ENCODE peak calls at places on chromosomes 4 and X, in six cellular contexts. V is HepG2, I is A549, N is endothelial cell of umbilical vein, B is K562, P is GM12878. D is an unnamed sample.

GRCh38 chr4:96521046-96521536 is 681.2 kb downstream of the PDHA2 start:
- DNase-seq in B (no peak), I (no peak), N (no peak), V (no peak), P (no peak), D (no peak)

GRCh38 chr4:100208964-100209363 is 18.7 kb upstream of the DDIT4L start:
- DNase-seq in B (no peak), V (no peak), P (peak), N (no peak), I (no peak), D (no peak)

GRCh38 chr4:159925770-159926169 is 822.9 kb downstream of the RAPGEF2 start:
- DNase-seq in V (no peak), B (no peak), P (no peak), N (no peak), I (no peak), D (no peak)

GRCh38 chrX:101977091-101977490 is 45.3 kb upstream of the ZMAT1 start:
- DNase-seq in B (no peak), N (peak), V (no peak), P (no peak), I (no peak), D (no peak)

GRCh38 chr4:3267576-3268394 is 18.8 kb downstream of the MSANTD1 start:
- DNase-seq in V (no peak), B (no peak), N (no peak), I (no peak), P (no peak), D (no peak)

GRCh38 chr4:15562114-15562513 is 92.4 kb downstream of the CC2D2A start:
- DNase-seq in B (no peak), N (no peak), I (no peak), V (no peak), P (no peak), D (no peak)

GRCh38 chr4:89311433-89311832 is 3.8 kb upstream of the GPRIN3 start:
- DNase-seq in B (no peak), I (no peak), N (no peak), V (no peak), P (no peak), D (no peak)

GRCh38 chr4:52106701-52107100 is 55.6 kb downstream of the SPATA18 start:
- DNase-seq in I (no peak), P (no peak), N (no peak), B (no peak), V (no peak), D (no peak)

GRCh38 chr4:24595662-24596061 is 11.3 kb upstream of the DHX15 start:
- DNase-seq in V (peak), N (no peak), I (no peak), P (no peak), B (no peak), D (no peak)

GRCh38 chrX:132267392-132267791 is 48.1 kb upstream of the RAP2C start:
- DNase-seq in I (no peak), B (no peak), P (no peak), V (no peak), N (no peak), D (no peak)

GRCh38 chr4:34572026-34572425 is 1672.3 kb downstream of the ARAP2 start:
- DNase-seq in P (no peak), V (no peak), B (no peak), I (no peak), N (no peak), D (no peak)

GRCh38 chr4:19241845-19242244 is 1009.9 kb upstream of the SLIT2 start:
- DNase-seq in V (no peak), P (no peak), B (no peak), I (no peak), N (no peak), D (no peak)

GRCh38 chr4:186820371-186820990 is 96.8 kb upstream of the FAT1 start:
- DNase-seq in P (no peak), I (no peak), V (no peak), B (no peak), N (peak), D (no peak)

GRCh38 chrX:85907316-85907715 is 140.0 kb downstream of the CHM start:
- DNase-seq in B (no peak), N (no peak), V (no peak), I (no peak), P (no peak), D (no peak)

GRCh38 chrX:85903692-85904471 is 143.5 kb downstream of the CHM start:
- DNase-seq in N (no peak), B (no peak), V (no peak), I (no peak), P (no peak), D (no peak)

GRCh38 chrX:85906399-85906798 is 141.0 kb downstream of the CHM start:
- DNase-seq in I (no peak), V (peak), B (no peak), N (no peak), P (no peak), D (no peak)

GRCh38 chrX:85905851-85906250 is 141.5 kb downstream of the CHM start:
- DNase-seq in I (no peak), P (no peak), B (no peak), V (no peak), N (no peak), D (no peak)
- TF ChIP-seq MAX in I (no peak), P (no peak), B (no peak), V (no peak), N (no peak), D (no peak)

GRCh38 chr4:70996014-70996353 is 2.5 kb downstream of the DCK start:
- DNase-seq in I (no peak), N (no peak), P (no peak), V (no peak), B (no peak), D (peak)
- H3K4me3 ChIP-seq in I (no peak), N (no peak), P (peak), V (no peak), B (peak), D (peak)

GRCh38 chr4:106502106-106502699 is 133.6 kb upstream of the GIMD1 start:
- DNase-seq in B (peak), P (no peak), N (peak), I (peak), V (peak), D (peak)
- TF ChIP-seq MYC in B (no peak), P (no peak), N (no peak), I (no peak), V (no peak), D (no peak)

DNA sequence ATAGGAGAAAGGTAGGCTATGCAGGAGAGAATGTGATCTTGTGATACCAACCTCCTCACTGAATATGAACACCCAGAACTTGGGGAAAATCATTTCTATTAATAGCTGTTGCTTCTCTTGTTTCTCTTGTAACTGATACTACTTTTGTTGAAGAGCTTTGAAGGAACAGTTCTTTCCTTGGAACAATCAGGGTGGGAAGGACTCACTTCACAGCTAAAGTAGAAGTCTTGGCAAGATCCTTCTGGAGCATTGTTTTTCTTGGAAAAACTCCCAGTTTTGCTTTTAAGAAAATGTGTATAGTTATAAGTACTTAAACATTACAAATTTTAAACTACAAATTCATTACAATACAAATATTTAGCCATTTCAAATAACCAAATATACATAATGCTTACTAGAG is 19.1 kb upstream of the XK start:
- DNase-seq in P (no peak), V (no peak), N (peak), B (no peak), I (no peak), D (no peak)
- TF ChIP-seq MAX in P (no peak), V (no peak), N (no peak), B (no peak), I (no peak), D (no peak)

GRCh38 chrX:53440101-53440500 is 5.9 kb upstream of the HSD17B10 start:
- DNase-seq in I (no peak), B (no peak), N (no peak), V (no peak), P (no peak), D (peak)
- H3K4me3 ChIP-seq in I (peak), B (no peak), N (no peak), V (peak), P (no peak), D (peak)

DNA sequence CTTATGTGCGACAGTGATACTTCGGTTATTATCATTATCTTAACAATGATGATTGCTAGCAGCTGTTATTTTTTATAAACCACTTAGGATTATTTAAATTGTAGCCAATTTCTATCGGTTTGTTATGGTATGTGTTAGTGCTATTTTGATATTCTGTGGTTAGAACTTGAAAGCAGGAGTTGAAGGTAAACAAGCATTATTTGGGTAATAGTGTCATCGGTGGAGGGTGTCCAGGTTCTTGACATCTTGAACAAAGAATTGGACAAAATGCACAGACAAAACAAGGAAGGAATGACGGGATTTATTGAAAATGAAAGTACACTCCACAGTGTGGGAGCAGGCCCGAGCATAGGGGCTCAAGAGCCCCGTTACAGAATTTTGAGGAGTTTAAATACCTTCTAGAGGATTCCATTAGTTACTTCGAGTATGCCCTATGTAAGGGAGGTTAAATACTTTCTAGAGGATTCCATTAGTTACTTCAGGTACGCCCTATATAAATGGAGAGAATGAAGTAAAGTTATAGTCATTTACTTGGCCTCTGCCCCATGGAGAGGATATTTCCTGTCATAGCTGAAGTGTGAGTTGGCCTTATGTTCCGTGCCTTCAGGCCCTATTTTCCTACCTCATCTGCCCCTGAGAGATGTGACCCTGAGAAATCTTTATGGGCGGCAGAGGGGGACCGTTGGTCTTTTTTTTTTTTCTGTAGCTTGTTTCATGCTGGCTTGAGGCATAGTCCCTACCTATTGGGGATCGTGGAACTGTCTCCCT is 13.1 kb downstream of the MOB1B start:
- DNase-seq in I (no peak), P (no peak), V (no peak), B (no peak), N (no peak), D (no peak)
- TF ChIP-seq MYC in I (no peak), P (no peak), V (no peak), B (no peak), N (no peak), D (no peak)

DNA sequence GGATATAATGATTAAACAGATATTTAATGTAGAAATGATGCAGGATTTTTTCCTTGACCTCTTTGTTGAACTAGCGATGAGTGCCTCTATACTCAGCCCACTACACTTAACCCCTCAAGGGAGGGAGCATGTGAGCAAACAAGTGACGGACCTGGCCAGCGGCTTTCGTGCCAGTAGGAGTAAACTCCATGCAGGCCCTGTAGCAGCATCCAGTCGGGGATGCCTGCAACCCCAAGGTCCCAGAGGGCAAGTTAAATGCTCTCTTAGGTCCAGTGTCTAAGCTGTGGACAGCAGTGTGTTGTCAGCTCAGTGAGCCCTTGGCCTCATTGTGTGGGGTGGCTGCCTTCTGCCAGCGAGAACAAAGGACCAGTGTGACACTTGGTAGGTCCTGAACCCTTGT is 708.7 kb downstream of the TECRL start:
- DNase-seq in I (no peak), V (no peak), N (no peak), B (no peak), P (no peak), D (no peak)
- TF ChIP-seq MAX in I (no peak), V (no peak), N (no peak), B (no peak), P (no peak), D (no peak)

GRCh38 chrX:153966283-153966688 is 5.3 kb downstream of the HCFC1 start:
- DNase-seq in I (no peak), P (no peak), N (no peak), V (no peak), B (no peak), D (no peak)
- H3K4me3 ChIP-seq in I (no peak), P (peak), N (no peak), V (no peak), B (no peak), D (no peak)

DNA sequence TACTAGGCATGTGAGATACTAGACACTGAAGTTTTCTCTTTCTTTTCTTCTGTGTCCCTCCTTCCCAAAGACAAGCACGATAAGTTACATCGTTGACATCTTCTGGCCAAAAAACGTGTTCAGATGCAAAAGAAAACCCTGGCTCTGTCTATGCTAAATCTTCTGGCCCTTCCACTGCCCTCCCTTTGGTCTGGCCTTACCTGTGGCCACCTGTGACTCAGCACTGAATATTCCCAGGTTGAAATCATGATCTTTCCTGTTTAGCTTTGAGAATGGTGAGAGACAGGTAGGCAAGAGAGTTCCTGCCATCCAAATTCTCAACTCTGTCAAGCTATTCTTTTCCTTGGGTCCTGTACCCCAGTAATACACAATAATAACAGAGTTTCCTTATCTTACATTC is 12.3 kb downstream of the CLCN5 start:
- DNase-seq in P (no peak), N (no peak), I (no peak), V (no peak), B (no peak), D (no peak)
- TF ChIP-seq MYC in P (no peak), N (no peak), I (no peak), V (no peak), B (no peak), D (no peak)

DNA sequence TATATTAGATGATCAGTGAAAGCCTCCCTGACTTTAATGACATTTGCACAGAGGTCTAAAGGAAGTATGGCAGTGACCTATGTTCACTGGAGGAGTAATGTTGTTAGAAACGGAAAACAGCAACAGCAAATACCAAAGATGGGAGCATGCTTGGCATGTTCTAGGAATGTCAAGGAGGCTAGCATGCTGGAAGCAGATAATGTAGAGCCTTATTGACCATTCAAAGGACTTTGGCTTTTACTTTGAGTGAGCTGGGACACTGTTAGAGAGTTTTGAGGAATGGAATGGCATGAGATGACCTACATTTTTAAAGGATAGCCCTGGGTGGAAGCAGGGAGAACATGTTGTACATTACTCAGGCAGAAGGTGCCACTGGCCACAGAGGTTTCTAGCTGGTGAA is 6.0 kb downstream of the RPA4 start:
- DNase-seq in I (no peak), V (peak), P (no peak), N (peak), B (no peak), D (no peak)
- TF ChIP-seq MAX in I (no peak), V (no peak), P (no peak), N (no peak), B (no peak), D (no peak)